ENCODE peak calls at places on chromosomes 11 and 22, in six cellular contexts. One of them, this sample, is unnamed.

GRCh38 chr22:30305906-30306628 is 16.8 kb upstream of the CASTOR1 start:
- DNase-seq in A549: no peak
- DNase-seq in breast epithelium: no peak
- DNase-seq in GM12878: no peak
- DNase-seq in stomach: no peak
- DNase-seq in ovary: no peak
- DNase-seq in this sample: no peak

GRCh38 chr11:14480716-14481115 is 18.9 kb downstream of the COPB1 start:
- DNase-seq in A549: no peak
- DNase-seq in breast epithelium: no peak
- DNase-seq in GM12878: no peak
- DNase-seq in stomach: no peak
- DNase-seq in ovary: no peak
- DNase-seq in this sample: no peak

GRCh38 chr11:123351375-123351774 is 78.7 kb upstream of the GRAMD1B start:
- DNase-seq in A549: no peak
- DNase-seq in breast epithelium: no peak
- DNase-seq in GM12878: no peak
- DNase-seq in stomach: no peak
- DNase-seq in ovary: peak; percentile 45
- DNase-seq in this sample: no peak

GRCh38 chr11:111441443-111441842 is 62.4 kb upstream of the POU2AF1 start:
- DNase-seq in A549: no peak
- DNase-seq in breast epithelium: no peak
- DNase-seq in GM12878: no peak
- DNase-seq in stomach: no peak
- DNase-seq in ovary: no peak
- DNase-seq in this sample: no peak

GRCh38 chr11:16986434-16987204 is 27.6 kb downstream of the PLEKHA7 start:
- DNase-seq in A549: no peak
- DNase-seq in breast epithelium: peak; percentile 83
- DNase-seq in GM12878: peak; percentile 75
- DNase-seq in stomach: peak; percentile 95
- DNase-seq in ovary: peak; percentile 60
- DNase-seq in this sample: no peak

GRCh38 chr11:64229959-64230208 is 464 bp upstream of the DNAJC4 start:
- DNase-seq in A549: no peak
- DNase-seq in breast epithelium: no peak
- DNase-seq in GM12878: no peak
- DNase-seq in stomach: no peak
- DNase-seq in ovary: no peak
- DNase-seq in this sample: no peak

GRCh38 chr11:68412593-68413475 is 47.7 kb upstream of the PPP6R3 start:
- DNase-seq in A549: no peak
- DNase-seq in breast epithelium: no peak
- DNase-seq in GM12878: peak; percentile 85
- DNase-seq in stomach: no peak
- DNase-seq in ovary: no peak
- DNase-seq in this sample: peak; percentile 74

GRCh38 chr22:44693756-44694155 is 8.2 kb upstream of the PRR5 start:
- DNase-seq in A549: no peak
- DNase-seq in breast epithelium: no peak
- DNase-seq in GM12878: no peak
- DNase-seq in stomach: no peak
- DNase-seq in ovary: no peak
- DNase-seq in this sample: no peak

GRCh38 chr22:50576070-50576469 is 2.2 kb downstream of the CPT1B start:
- DNase-seq in A549: peak; percentile 20
- DNase-seq in breast epithelium: no peak
- DNase-seq in GM12878: no peak
- DNase-seq in stomach: no peak
- DNase-seq in ovary: no peak
- DNase-seq in this sample: no peak

GRCh38 chr11:118312328-118312727 is 7.8 kb downstream of the CD3E start:
- DNase-seq in A549: no peak
- DNase-seq in breast epithelium: no peak
- DNase-seq in GM12878: no peak
- DNase-seq in stomach: no peak
- DNase-seq in ovary: no peak
- DNase-seq in this sample: no peak
- TF ChIP-seq POLR2A in A549: no peak
- TF ChIP-seq POLR2A in breast epithelium: no peak
- TF ChIP-seq POLR2A in GM12878: no peak
- TF ChIP-seq POLR2A in stomach: no peak
- TF ChIP-seq POLR2A in ovary: no peak
- TF ChIP-seq POLR2A in this sample: no peak

DNA sequence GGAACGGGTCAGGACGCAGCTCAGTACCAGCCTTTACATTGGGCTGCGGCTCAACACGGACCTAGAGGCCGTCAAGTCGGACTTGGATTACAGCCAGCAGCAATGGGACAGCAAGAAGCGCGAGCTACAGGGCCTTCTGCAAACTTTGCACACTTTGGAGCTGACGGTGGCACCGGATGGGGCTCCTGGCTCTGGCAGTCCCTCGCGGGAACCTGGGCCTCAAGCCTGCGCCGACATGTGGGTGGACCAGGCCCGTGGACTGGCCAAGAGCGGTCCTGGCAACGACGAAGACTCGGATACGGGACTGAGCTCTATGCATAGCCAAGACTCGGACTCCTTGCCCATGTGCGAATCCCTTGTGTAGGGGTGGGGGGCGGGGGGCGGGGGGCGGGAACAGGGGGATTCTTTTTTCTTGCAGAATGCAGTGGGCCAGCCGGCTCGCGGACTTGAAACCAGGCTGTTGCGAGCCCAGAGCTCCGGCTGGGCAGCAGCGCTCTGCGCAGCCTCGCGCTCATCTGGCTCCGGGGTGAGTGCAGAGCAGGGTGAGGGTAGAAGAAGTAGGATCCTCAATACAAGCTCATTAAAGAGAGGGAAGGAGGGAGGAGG is 1.7 kb downstream of the RASSF10 start:
- DNase-seq in A549: no peak
- DNase-seq in breast epithelium: no peak
- DNase-seq in GM12878: no peak
- DNase-seq in stomach: peak; percentile 48
- DNase-seq in ovary: peak; percentile 32
- DNase-seq in this sample: no peak
- H3K4me3 ChIP-seq in A549: peak overlapping the region; percentile 66
- H3K4me3 ChIP-seq in breast epithelium: peak overlapping the region; percentile 29
- H3K4me3 ChIP-seq in GM12878: no peak overlapping the region
- H3K4me3 ChIP-seq in stomach: peak overlapping the region; percentile 49
- H3K4me3 ChIP-seq in ovary: no peak overlapping the region
- H3K4me3 ChIP-seq in this sample: peak overlapping the region; percentile 15

GRCh38 chr22:35838849-35839646 is 121.4 kb downstream of the APOL5 start:
- DNase-seq in A549: no peak
- DNase-seq in breast epithelium: no peak
- DNase-seq in GM12878: no peak
- DNase-seq in stomach: no peak
- DNase-seq in ovary: peak; percentile 54
- DNase-seq in this sample: no peak
- TF ChIP-seq CTCF in A549: peak; percentile 40
- TF ChIP-seq CTCF in breast epithelium: no peak
- TF ChIP-seq CTCF in GM12878: peak; percentile 50
- TF ChIP-seq CTCF in stomach: no peak
- TF ChIP-seq CTCF in ovary: peak; percentile 51
- TF ChIP-seq CTCF in this sample: no peak

GRCh38 chr22:20092477-20092854 is 12.4 kb downstream of the DGCR8 start:
- DNase-seq in A549: no peak
- DNase-seq in breast epithelium: no peak
- DNase-seq in GM12878: no peak
- DNase-seq in stomach: no peak
- DNase-seq in ovary: no peak
- DNase-seq in this sample: no peak
- TF ChIP-seq POLR2A in A549: no peak
- TF ChIP-seq POLR2A in breast epithelium: no peak
- TF ChIP-seq POLR2A in GM12878: no peak
- TF ChIP-seq POLR2A in stomach: no peak
- TF ChIP-seq POLR2A in ovary: no peak
- TF ChIP-seq POLR2A in this sample: no peak

GRCh38 chr22:39992088-39992826 is 2.5 kb upstream of the FAM83F start:
- DNase-seq in A549: no peak
- DNase-seq in breast epithelium: no peak
- DNase-seq in GM12878: no peak
- DNase-seq in stomach: no peak
- DNase-seq in ovary: no peak
- DNase-seq in this sample: no peak
- H3K4me3 ChIP-seq in A549: no peak overlapping the region
- H3K4me3 ChIP-seq in breast epithelium: no peak overlapping the region
- H3K4me3 ChIP-seq in GM12878: no peak overlapping the region
- H3K4me3 ChIP-seq in stomach: no peak overlapping the region
- H3K4me3 ChIP-seq in ovary: no peak overlapping the region
- H3K4me3 ChIP-seq in this sample: no peak overlapping the region

GRCh38 chr11:76811259-76811658 is 28.1 kb downstream of the TSKU start:
- DNase-seq in A549: no peak
- DNase-seq in breast epithelium: no peak
- DNase-seq in GM12878: no peak
- DNase-seq in stomach: no peak
- DNase-seq in ovary: no peak
- DNase-seq in this sample: no peak

GRCh38 chr11:76810151-76810853 is 27.1 kb downstream of the TSKU start:
- DNase-seq in A549: no peak
- DNase-seq in breast epithelium: no peak
- DNase-seq in GM12878: no peak
- DNase-seq in stomach: no peak
- DNase-seq in ovary: peak; percentile 33
- DNase-seq in this sample: no peak

GRCh38 chr11:76808996-76809395 is 25.8 kb downstream of the TSKU start:
- DNase-seq in A549: no peak
- DNase-seq in breast epithelium: no peak
- DNase-seq in GM12878: no peak
- DNase-seq in stomach: no peak
- DNase-seq in ovary: no peak
- DNase-seq in this sample: no peak

DNA sequence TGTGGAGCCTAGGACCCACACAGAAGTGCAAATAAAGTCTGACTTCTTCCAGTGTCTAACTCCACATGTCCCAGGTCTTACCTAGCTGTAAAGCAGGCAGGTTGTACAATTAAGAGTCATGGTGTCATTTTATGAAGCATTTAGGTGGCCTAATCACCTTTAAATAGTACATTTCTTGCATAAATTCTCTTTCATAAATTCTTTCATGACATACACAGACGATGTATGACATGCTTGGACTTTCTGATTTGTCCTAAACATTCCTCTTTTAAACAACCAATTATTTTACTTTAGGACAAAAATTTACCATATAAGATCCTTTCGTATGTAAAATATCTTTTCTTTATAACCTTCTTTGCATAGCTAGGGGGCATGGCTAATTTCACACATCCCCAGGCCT is 31.3 kb downstream of the TSKU start:
- DNase-seq in A549: no peak
- DNase-seq in breast epithelium: no peak
- DNase-seq in GM12878: no peak
- DNase-seq in stomach: no peak
- DNase-seq in ovary: no peak
- DNase-seq in this sample: no peak
- TF ChIP-seq CTCF in A549: no peak
- TF ChIP-seq CTCF in breast epithelium: no peak
- TF ChIP-seq CTCF in GM12878: no peak
- TF ChIP-seq CTCF in stomach: no peak
- TF ChIP-seq CTCF in ovary: no peak
- TF ChIP-seq CTCF in this sample: no peak

DNA sequence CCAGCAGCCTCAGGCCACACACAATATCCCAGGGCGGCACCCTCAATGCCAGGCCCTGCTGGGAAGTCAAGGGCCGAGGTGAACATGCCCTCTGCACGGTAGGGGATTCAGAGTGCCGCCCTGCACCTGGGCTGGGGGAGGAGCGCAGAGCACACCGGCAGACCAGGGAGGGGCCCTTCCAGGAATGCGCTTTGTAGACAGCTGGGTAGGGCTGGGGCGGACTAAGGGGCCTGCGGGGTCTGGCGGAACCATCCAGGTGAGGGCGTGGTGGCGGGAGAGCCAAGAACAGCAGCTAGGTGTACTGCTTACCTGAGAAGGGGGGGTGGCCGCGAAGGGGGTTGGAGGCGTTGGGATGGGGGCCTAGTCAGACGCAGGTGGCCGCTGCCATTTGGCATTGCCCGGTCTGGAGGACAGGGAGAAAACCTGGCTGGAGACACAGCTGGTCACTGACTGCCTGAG is 26.0 kb downstream of the DUSP8 start:
- DNase-seq in A549: no peak
- DNase-seq in breast epithelium: no peak
- DNase-seq in GM12878: no peak
- DNase-seq in stomach: no peak
- DNase-seq in ovary: no peak
- DNase-seq in this sample: no peak
- TF ChIP-seq POLR2A in A549: no peak
- TF ChIP-seq POLR2A in breast epithelium: no peak
- TF ChIP-seq POLR2A in GM12878: no peak
- TF ChIP-seq POLR2A in stomach: no peak
- TF ChIP-seq POLR2A in ovary: no peak
- TF ChIP-seq POLR2A in this sample: no peak

GRCh38 chr11:125394306-125394705 is 101.8 kb downstream of the FEZ1 start:
- DNase-seq in A549: no peak
- DNase-seq in breast epithelium: peak; percentile 2
- DNase-seq in GM12878: no peak
- DNase-seq in stomach: no peak
- DNase-seq in ovary: no peak
- DNase-seq in this sample: no peak

GRCh38 chr11:125389339-125390166 is 106.5 kb downstream of the FEZ1 start:
- DNase-seq in A549: no peak
- DNase-seq in breast epithelium: peak; percentile 44
- DNase-seq in GM12878: no peak
- DNase-seq in stomach: no peak
- DNase-seq in ovary: no peak
- DNase-seq in this sample: no peak

GRCh38 chr11:125387991-125388390 is 108.1 kb downstream of the FEZ1 start:
- DNase-seq in A549: no peak
- DNase-seq in breast epithelium: peak; percentile 35
- DNase-seq in GM12878: no peak
- DNase-seq in stomach: no peak
- DNase-seq in ovary: no peak
- DNase-seq in this sample: no peak

GRCh38 chr11:125393331-125393730 is 102.7 kb downstream of the FEZ1 start:
- DNase-seq in A549: no peak
- DNase-seq in breast epithelium: peak; percentile 28
- DNase-seq in GM12878: no peak
- DNase-seq in stomach: no peak
- DNase-seq in ovary: no peak
- DNase-seq in this sample: no peak

DNA sequence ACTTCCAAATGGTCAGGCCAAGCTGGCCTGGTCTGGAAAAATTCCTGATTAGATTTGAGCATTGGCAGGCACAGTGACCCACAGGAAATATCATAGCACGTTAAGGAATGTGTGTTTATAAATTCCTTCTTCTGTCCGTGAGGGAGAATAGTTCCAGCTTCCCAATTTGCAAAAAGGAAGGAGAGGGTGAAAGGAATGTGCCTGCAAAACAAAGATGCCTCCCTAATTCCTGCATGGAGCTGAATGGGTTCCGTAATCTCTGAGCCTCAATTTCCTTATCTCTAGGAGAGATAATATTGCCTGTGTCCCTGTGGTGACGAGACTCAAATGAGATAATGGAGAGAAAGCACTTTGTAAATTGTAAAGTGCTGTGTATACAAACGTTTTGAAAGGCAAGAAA is 105.1 kb downstream of the FEZ1 start:
- DNase-seq in A549: no peak
- DNase-seq in breast epithelium: peak; percentile 2
- DNase-seq in GM12878: no peak
- DNase-seq in stomach: no peak
- DNase-seq in ovary: no peak
- DNase-seq in this sample: no peak
- H3K4me3 ChIP-seq in A549: no peak overlapping the region
- H3K4me3 ChIP-seq in breast epithelium: no peak overlapping the region
- H3K4me3 ChIP-seq in GM12878: no peak overlapping the region
- H3K4me3 ChIP-seq in stomach: no peak overlapping the region
- H3K4me3 ChIP-seq in ovary: no peak overlapping the region
- H3K4me3 ChIP-seq in this sample: no peak overlapping the region

This sample was measured in lower leg skin.